ENCODE peak calls at places on chromosomes 3 and 15, in five cellular contexts. W is suprapubic skin, P is tibial artery, D is transverse colon, C is cardiac muscle cell. A is an unnamed sample.

GRCh38 chr15:61459785-61460707 is 230.9 kb upstream of the RORA start:
- DNase-seq in W (no peak), P (no peak), D (no peak), C (no peak), A (no peak)

GRCh38 chr3:16064660-16065414 is 109.6 kb upstream of the GALNT15 start:
- DNase-seq in W (peak), P (peak), D (peak), C (no peak), A (peak)

GRCh38 chr3:122615303-122615702 is 37.9 kb downstream of the PARP15 start:
- DNase-seq in W (no peak), P (no peak), D (no peak), C (no peak), A (no peak)

GRCh38 chr3:126432361-126432760 is 37.7 kb downstream of the CFAP100 start:
- DNase-seq in W (no peak), P (no peak), D (no peak), C (no peak), A (no peak)

GRCh38 chr15:53987480-53987879 is 9.2 kb downstream of the UNC13C start:
- DNase-seq in W (no peak), P (no peak), D (no peak), C (no peak), A (no peak)

GRCh38 chr15:88476635-88477038 is 9.1 kb downstream of the MRPS11 start:
- DNase-seq in W (no peak), P (no peak), D (no peak), C (peak), A (peak)

GRCh38 chr15:82875411-82876003 is 66.1 kb downstream of the WHAMM start:
- DNase-seq in W (no peak), P (no peak), D (no peak), C (no peak), A (no peak)

GRCh38 chr3:77931272-77932009 is 891.5 kb downstream of the ROBO2 start:
- DNase-seq in W (no peak), P (no peak), D (no peak), C (no peak), A (peak)

GRCh38 chr3:52104664-52105281 is 48.4 kb upstream of the DUSP7 start:
- DNase-seq in W (no peak), P (no peak), D (no peak), C (no peak), A (no peak)

GRCh38 chr15:37140531-37141053 is 40.2 kb upstream of the MEIS2 start:
- DNase-seq in W (no peak), P (no peak), D (no peak), C (no peak), A (no peak)

GRCh38 chr3:17412950-17413530 is 329.4 kb downstream of the TBC1D5 start:
- DNase-seq in W (no peak), P (no peak), D (no peak), C (peak), A (peak)

GRCh38 chr3:125129512-125129962 is 73.7 kb upstream of the HEG1 start:
- DNase-seq in W (no peak), P (peak), D (peak), C (no peak), A (peak)

GRCh38 chr15:53739651-53740050 is 19.8 kb downstream of the WDR72 start:
- DNase-seq in W (no peak), P (no peak), D (no peak), C (no peak), A (no peak)

GRCh38 chr3:146124141-146124801 is 36.7 kb downstream of the PLOD2 start:
- DNase-seq in W (no peak), P (no peak), D (no peak), C (no peak), A (no peak)

GRCh38 chr15:28903555-28903954 is 17.8 kb downstream of the APBA2 start:
- DNase-seq in W (peak), P (peak), D (no peak), C (no peak), A (no peak)

GRCh38 chr3:195297446-195297845 is 26.5 kb upstream of the XXYLT1 start:
- DNase-seq in W (no peak), P (no peak), D (no peak), C (no peak), A (no peak)

GRCh38 chr15:31178705-31179104 is 77.2 kb upstream of the TRPM1 start:
- DNase-seq in W (no peak), P (no peak), D (no peak), C (no peak), A (no peak)

GRCh38 chr3:156171517-156172267 is 51.3 kb downstream of the KCNAB1 start:
- DNase-seq in W (no peak), P (no peak), D (no peak), C (no peak), A (no peak)

GRCh38 chr3:63855333-63855940 is 8.2 kb downstream of the THOC7 start:
- DNase-seq in W (no peak), P (no peak), D (no peak), C (no peak), A (no peak)

GRCh38 chr15:65987100-65987499 is 117.8 kb downstream of the RAB11A start:
- DNase-seq in W (no peak), P (no peak), D (no peak), C (no peak), A (no peak)

GRCh38 chr15:89498574-89498906 is 2.2 kb upstream of the RHCG start:
- DNase-seq in W (no peak), P (no peak), D (no peak), C (no peak), A (no peak)

GRCh38 chr3:194871864-194872668 is 186.4 kb downstream of the FAM43A start:
- DNase-seq in W (no peak), P (no peak), D (peak), C (no peak), A (peak)

GRCh38 chr3:171001957-171002694 is 24.4 kb downstream of the SLC2A2 start:
- DNase-seq in W (no peak), P (no peak), D (peak), C (no peak), A (peak)

GRCh38 chr15:58174709-58175108 is 36.5 kb downstream of the AQP9 start:
- DNase-seq in W (no peak), P (no peak), D (no peak), C (no peak), A (no peak)

GRCh38 chr15:71397377-71397776 is 282.1 kb downstream of the THSD4 start:
- DNase-seq in W (no peak), P (no peak), D (peak), C (no peak), A (no peak)

GRCh38 chr3:144760831-144761230 is 789.2 kb downstream of the DIPK2A start:
- DNase-seq in W (no peak), P (no peak), D (no peak), C (peak), A (peak)

GRCh38 chr3:119937229-119937628 is 155.3 kb downstream of the NR1I2 start:
- DNase-seq in W (no peak), P (no peak), D (no peak), C (no peak), A (no peak)

GRCh38 chr15:69784808-69785550 is 312.7 kb downstream of the TLE3 start:
- DNase-seq in W (no peak), P (no peak), D (no peak), C (no peak), A (no peak)

GRCh38 chr3:42906085-42906904 is at the start of gene ZNF662:
- DNase-seq in W (peak), P (peak), D (peak), C (no peak), A (no peak)

GRCh38 chr3:106589306-106589942 is 720.6 kb upstream of the CBLB start:
- DNase-seq in W (no peak), P (no peak), D (no peak), C (no peak), A (no peak)

GRCh38 chr3:97882975-97883598 is 61.3 kb downstream of the CRYBG3 start:
- DNase-seq in W (no peak), P (no peak), D (no peak), C (no peak), A (peak)

GRCh38 chr3:8571256-8571655 is 69.6 kb downstream of the LMCD1 start:
- DNase-seq in W (no peak), P (no peak), D (no peak), C (no peak), A (no peak)

GRCh38 chr3:129026728-129027543 is 25.8 kb downstream of the EFCC1 start:
- DNase-seq in W (peak), P (peak), D (peak), C (peak), A (peak)

GRCh38 chr3:96991812-96992211 is 177.4 kb downstream of the EPHA6 start:
- DNase-seq in W (no peak), P (no peak), D (no peak), C (no peak), A (no peak)

DNA sequence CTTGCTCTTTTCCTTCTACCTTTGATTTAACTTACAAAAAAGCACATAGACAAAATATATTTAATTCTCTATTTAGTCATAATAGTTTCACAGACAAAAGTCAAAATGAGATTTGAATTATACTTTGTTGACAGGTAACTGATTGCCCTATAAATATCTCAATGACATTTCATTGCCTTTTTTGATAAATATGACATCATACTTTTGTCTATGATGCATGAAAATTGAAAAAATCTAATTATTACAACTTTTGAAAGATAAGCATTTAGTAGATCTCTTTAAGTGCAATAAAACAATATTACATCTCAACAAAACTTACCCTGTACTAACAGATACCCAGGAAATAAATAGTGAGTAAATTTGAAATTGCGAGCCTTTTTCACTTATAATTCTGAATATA is 147.9 kb downstream of the SERPINI1 start:
- DNase-seq in W (no peak), P (no peak), D (no peak), C (no peak), A (no peak)
- H3K4me3 ChIP-seq in W (no peak), P (no peak), D (no peak), C (no peak), A (no peak)

GRCh38 chr3:4824948-4825325 is 154.3 kb upstream of the BHLHE40 start:
- DNase-seq in W (no peak), P (no peak), D (no peak), C (no peak), A (no peak)

GRCh38 chr3:4823385-4823784 is 155.9 kb upstream of the BHLHE40 start:
- DNase-seq in W (no peak), P (no peak), D (no peak), C (no peak), A (no peak)

GRCh38 chr3:4825572-4826236 is 153.5 kb upstream of the BHLHE40 start:
- DNase-seq in W (no peak), P (no peak), D (peak), C (peak), A (no peak)

GRCh38 chr3:4822568-4822967 is 156.7 kb upstream of the BHLHE40 start:
- DNase-seq in W (no peak), P (no peak), D (no peak), C (no peak), A (no peak)

GRCh38 chr3:4823986-4824947 is 155.0 kb upstream of the BHLHE40 start:
- DNase-seq in W (no peak), P (no peak), D (no peak), C (no peak), A (no peak)
- H3K27ac ChIP-seq in W (peak), P (peak), D (peak), C (no peak), A (no peak)

GRCh38 chr3:69092030-69092513 is 7.3 kb downstream of the ARL6IP5 start:
- DNase-seq in W (no peak), P (no peak), D (no peak), C (no peak), A (no peak)
- H3K4me3 ChIP-seq in W (peak), P (no peak), D (no peak), C (no peak), A (no peak)

GRCh38 chr3:133531981-133532380 is 41.5 kb upstream of the CDV3 start:
- DNase-seq in W (no peak), P (no peak), D (no peak), C (no peak), A (peak)

GRCh38 chr3:133536635-133536980 is 36.9 kb upstream of the CDV3 start:
- DNase-seq in W (no peak), P (no peak), D (no peak), C (no peak), A (no peak)

GRCh38 chr3:133538154-133538553 is 35.3 kb upstream of the CDV3 start:
- DNase-seq in W (no peak), P (no peak), D (no peak), C (no peak), A (no peak)

GRCh38 chr3:133532951-133533350 is 40.5 kb upstream of the CDV3 start:
- DNase-seq in W (no peak), P (no peak), D (no peak), C (no peak), A (peak)

DNA sequence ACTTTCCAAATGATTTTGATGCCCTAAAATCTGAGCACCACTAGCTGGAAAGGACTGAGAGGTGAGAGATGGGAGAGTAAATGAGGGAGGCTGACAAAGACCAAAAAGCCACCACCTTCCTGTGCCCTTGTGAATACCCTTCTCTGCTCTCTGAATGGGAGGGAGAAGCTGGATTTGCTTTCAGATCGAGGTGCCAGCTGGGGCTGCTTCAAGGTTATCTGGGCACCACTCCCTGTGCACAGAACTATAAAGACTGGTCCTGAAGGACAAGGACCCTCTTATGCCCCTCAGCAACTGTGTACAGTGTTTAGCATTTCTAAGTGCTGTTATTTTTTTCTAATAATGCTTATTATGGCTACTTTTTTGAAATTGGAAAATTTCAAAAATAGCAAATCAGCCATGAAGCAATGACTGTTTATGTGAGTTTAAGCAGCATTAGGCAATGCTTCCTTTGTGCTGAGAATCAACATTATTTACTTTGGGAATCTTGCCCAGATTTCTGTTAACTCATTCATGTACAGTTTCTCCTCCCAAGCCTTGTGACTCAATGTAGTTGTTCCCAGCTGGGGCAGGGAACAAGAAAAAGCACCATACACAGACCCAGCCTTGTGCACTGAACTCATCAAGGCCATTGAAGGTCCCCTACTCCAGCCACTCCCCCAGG is 37.4 kb upstream of the CDV3 start:
- DNase-seq in W (no peak), P (no peak), D (peak), C (no peak), A (peak)
- H3K27ac ChIP-seq in W (peak), P (peak), D (peak), C (no peak), A (no peak)

GRCh38 chr15:63501256-63502089 is 2.9 kb upstream of the USP3 start:
- DNase-seq in W (peak), P (peak), D (peak), C (peak), A (no peak)
- H3K4me3 ChIP-seq in W (peak), P (peak), D (peak), C (no peak), A (no peak)

DNA sequence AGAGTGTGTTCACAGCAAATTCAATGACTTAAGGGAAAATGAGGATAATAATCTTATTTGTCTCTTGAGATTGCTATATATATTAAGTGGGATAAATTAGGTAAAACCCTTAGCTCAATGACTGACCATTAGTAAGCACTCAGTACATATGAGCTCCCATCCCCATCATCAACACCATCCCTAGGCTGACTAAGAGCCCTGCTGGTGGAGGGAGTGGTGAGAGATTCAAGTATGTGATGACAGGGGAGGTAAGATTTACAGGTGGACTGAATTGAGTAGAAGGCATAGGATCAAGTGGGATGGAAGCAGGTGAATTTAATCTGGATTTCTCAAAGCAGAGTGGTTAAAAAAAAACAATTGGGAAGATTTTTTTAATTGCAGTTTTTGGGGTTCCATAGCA is 21.0 kb upstream of the LRRN1 start:
- DNase-seq in W (no peak), P (no peak), D (no peak), C (peak), A (no peak)
- H3K27ac ChIP-seq in W (no peak), P (no peak), D (no peak), C (no peak), A (no peak)